ENCODE peak calls at places on chromosomes 4 and X, in ten cellular contexts. L is LoVo, T is fibroblast of the aortic adventitia, A is NCI-H774, J is AG09319, C is esophagus squamous epithelium, K is T-cell, R is neural progenitor cell, I is memory B cell, G is type B pancreatic cell. X is an unnamed sample.

GRCh38 chr4:88007304-88008132 is at the start of gene PKD2:
- DNase-seq in G (peak), R (peak), A (peak), T (peak), I (peak), K (peak), C (no peak), J (peak), L (peak), X (peak)

GRCh38 chr4:2127609-2128300 is 68.6 kb downstream of the NAT8L start:
- DNase-seq in G (no peak), I (no peak), J (no peak), T (peak), R (no peak), K (no peak), L (no peak), C (no peak), A (no peak), X (no peak)

GRCh38 chr4:158809611-158810486 is 41.0 kb downstream of the FNIP2 start:
- DNase-seq in T (peak), J (no peak), A (no peak), C (no peak), K (no peak), L (peak), G (no peak), I (no peak), R (no peak), X (peak)

GRCh38 chrX:151177141-151178027 is 1.0 kb downstream of the GPR50 start:
- DNase-seq in T (no peak), I (no peak), G (no peak), R (peak), J (no peak), L (no peak), C (no peak), K (no peak), A (no peak), X (no peak)

GRCh38 chr4:186725422-186726149 is 1.9 kb upstream of the FAT1 start:
- DNase-seq in J (no peak), G (peak), L (peak), R (peak), I (no peak), T (peak), C (no peak), K (no peak), A (peak), X (peak)

GRCh38 chrX:74349387-74349786 is 45.4 kb downstream of the ZCCHC13 start:
- DNase-seq in R (no peak), L (peak), I (no peak), G (no peak), C (no peak), J (peak), A (no peak), T (peak), K (no peak), X (no peak)

GRCh38 chrX:49243166-49243565 is 7.9 kb downstream of the CCDC22 start:
- DNase-seq in G (no peak), R (no peak), L (no peak), C (no peak), A (no peak), I (no peak), T (no peak), K (no peak), J (no peak), X (no peak)

GRCh38 chr4:3873446-3874415 is 107.5 kb downstream of the ADRA2C start:
- DNase-seq in T (no peak), K (no peak), C (no peak), R (peak), J (no peak), L (no peak), G (no peak), I (no peak), A (no peak), X (peak)